ENCODE peak calls at places on chromosomes 5 and 9, in ten cellular contexts. G is small intestine, C is pons, O is M059J, A is HEK293T, P is BE2C, M is NCI-H774, Q is DMS153, H is foreskin fibroblast, I is A172. E is an unnamed sample.

GRCh38 chr5:86626149-86626548 is 8.4 kb downstream of the COX7C start:
- DNase-seq in G (no peak), C (no peak), O (no peak), A (no peak), P (no peak), M (no peak), Q (no peak), H (no peak), I (no peak), E (no peak)

GRCh38 chr9:78685471-78685870 is 388.5 kb downstream of the PSAT1 start:
- DNase-seq in G (no peak), C (peak; percentile 19), O (no peak), A (no peak), P (no peak), M (no peak), Q (no peak), H (no peak), I (no peak), E (no peak)

GRCh38 chr9:16385590-16386578 is 484.6 kb downstream of the BNC2 start:
- DNase-seq in G (no peak), C (no peak), O (peak; percentile 79), A (no peak), P (no peak), M (no peak), Q (no peak), H (peak; percentile 73), I (peak; percentile 53), E (peak; percentile 33)

GRCh38 chr9:472676-473075 is 258.0 kb downstream of the DOCK8 start:
- DNase-seq in G (no peak), C (no peak), O (no peak), A (no peak), P (no peak), M (no peak), Q (no peak), H (no peak), I (no peak), E (no peak)

GRCh38 chr5:38323645-38324295 is 65.4 kb downstream of the EGFLAM start:
- DNase-seq in G (no peak), C (no peak), O (peak; percentile 81), A (no peak), P (no peak), M (no peak), Q (no peak), H (peak; percentile 50), I (peak; percentile 53), E (no peak)

GRCh38 chr9:123933401-123933800 is 3.5 kb upstream of the DENND1A start:
- DNase-seq in G (peak; percentile 80), C (no peak), O (peak; percentile 87), A (no peak), P (no peak), M (no peak), Q (no peak), H (peak; percentile 55), I (peak; percentile 93), E (no peak)

GRCh38 chr5:42655982-42656660 is 100.5 kb upstream of the CCDC152 start:
- DNase-seq in G (no peak), C (no peak), O (no peak), A (no peak), P (no peak), M (no peak), Q (no peak), H (peak; percentile 10), I (no peak), E (no peak)

GRCh38 chr5:35096209-35096608 is 48.5 kb upstream of the AGXT2 start:
- DNase-seq in G (no peak), C (no peak), O (no peak), A (no peak), P (no peak), M (no peak), Q (no peak), H (peak; percentile 52), I (no peak), E (peak; percentile 99)

GRCh38 chr5:149133795-149134777 is 7.2 kb upstream of the ABLIM3 start:
- DNase-seq in G (no peak), C (no peak), O (peak; percentile 100), A (no peak), P (no peak), M (no peak), Q (no peak), H (peak; percentile 96), I (peak; percentile 98), E (no peak)

GRCh38 chr9:97046228-97046627 is 7.3 kb upstream of the CTSV start:
- DNase-seq in G (peak; percentile 80), C (no peak), O (peak; percentile 86), A (no peak), P (no peak), M (peak; percentile 88), Q (peak; percentile 72), H (no peak), I (peak; percentile 85), E (no peak)

GRCh38 chr5:39891376-39891775 is 466.6 kb upstream of the DAB2 start:
- DNase-seq in G (no peak), C (no peak), O (peak; percentile 73), A (no peak), P (no peak), M (no peak), Q (no peak), H (peak; percentile 11), I (peak; percentile 45), E (no peak)

GRCh38 chr9:26334709-26335108 is 557.9 kb downstream of the CAAP1 start:
- DNase-seq in G (no peak), C (no peak), O (peak; percentile 51), A (no peak), P (no peak), M (no peak), Q (no peak), H (no peak), I (no peak), E (no peak)

E was measured in NCI-H446 treated with DMSO at 0.1 percent for 48 hours.